ENCODE peak calls at places on chromosome 5, in ten cellular contexts. B, V, M, Q, T, D, Z, N, S and U are unnamed samples.
A peak's percentile ranks its signal among the peaks of the same experiment; 100 is the strongest.

GRCh38 chr5:98769256-98770157 is 4.0 kb upstream of the RGMB start:
- DNase-seq in B (peak; percentile 80), V (peak; percentile 88), M (peak; percentile 56), Q (no peak), T (no peak), D (peak; percentile 81), Z (no peak), N (peak; percentile 72), S (peak; percentile 42), U (peak; percentile 85)

GRCh38 chr5:149024477-149024876 is 38.4 kb downstream of the SH3TC2 start:
- DNase-seq in B (no peak), V (no peak), M (peak; percentile 62), Q (no peak), T (no peak), D (no peak), Z (no peak), N (no peak), S (no peak), U (peak; percentile 31)

GRCh38 chr5:16549491-16550233 is 67.1 kb downstream of the RETREG1 start:
- DNase-seq in B (peak; percentile 57), V (no peak), M (peak; percentile 12), Q (no peak), T (no peak), D (no peak), Z (no peak), N (no peak), S (no peak), U (peak; percentile 72)

GRCh38 chr5:24401767-24402166 is 243.0 kb downstream of the CDH10 start:
- DNase-seq in B (no peak), V (no peak), M (no peak), Q (no peak), T (no peak), D (no peak), Z (no peak), N (no peak), S (no peak), U (no peak)

GRCh38 chr5:29382735-29383280 is 1810.7 kb upstream of the CDH6 start:
- DNase-seq in B (no peak), V (no peak), M (peak; percentile 1), Q (no peak), T (no peak), D (no peak), Z (no peak), N (no peak), S (no peak), U (no peak)

GRCh38 chr5:88846434-88846833 is 36.5 kb downstream of the MEF2C start:
- DNase-seq in B (no peak), V (no peak), M (no peak), Q (no peak), T (no peak), D (no peak), Z (no peak), N (no peak), S (no peak), U (no peak)

GRCh38 chr5:171055881-171056454 is 194.2 kb downstream of the RANBP17 start:
- DNase-seq in B (no peak), V (no peak), M (no peak), Q (no peak), T (no peak), D (no peak), Z (no peak), N (no peak), S (no peak), U (peak; percentile 3)

GRCh38 chr5:117077142-117077541 is 502.5 kb upstream of the SEMA6A start:
- DNase-seq in B (peak; percentile 19), V (no peak), M (no peak), Q (no peak), T (no peak), D (no peak), Z (no peak), N (no peak), S (no peak), U (no peak)

GRCh38 chr5:122182491-122182921 is 53.2 kb downstream of the ZNF474 start:
- DNase-seq in B (peak; percentile 84), V (peak; percentile 86), M (peak; percentile 88), Q (no peak), T (peak; percentile 77), D (peak; percentile 52), Z (no peak), N (no peak), S (peak; percentile 41), U (peak; percentile 80)

GRCh38 chr5:115600771-115601170 is 1.5 kb downstream of the TICAM2 start:
- DNase-seq in B (peak; percentile 64), V (no peak), M (no peak), Q (no peak), T (no peak), D (no peak), Z (no peak), N (no peak), S (no peak), U (no peak)
- H3K4me3 ChIP-seq in B (peak overlapping the region; percentile 90), V (no peak overlapping the region), M (peak overlapping the region; percentile 74), Q (no peak overlapping the region), T (no peak overlapping the region), D (peak overlapping the region; percentile 70), Z (no peak overlapping the region), N (peak overlapping the region; percentile 82), S (peak overlapping the region; percentile 46), U (peak overlapping the region; percentile 69)

GRCh38 chr5:142685418-142686209 is at the start of gene FGF1:
- DNase-seq in B (no peak), V (peak; percentile 81), M (peak; percentile 25), Q (peak; percentile 56), T (no peak), D (no peak), Z (no peak), N (no peak), S (no peak), U (peak; percentile 44)

GRCh38 chr5:142683116-142683515 is 2.8 kb downstream of the FGF1 start:
- DNase-seq in B (no peak), V (peak; percentile 3), M (no peak), Q (no peak), T (no peak), D (no peak), Z (no peak), N (no peak), S (no peak), U (no peak)

GRCh38 chr5:142686210-142686734 is 382 bp upstream of the FGF1 start:
- DNase-seq in B (no peak), V (peak; percentile 82), M (no peak), Q (no peak), T (no peak), D (no peak), Z (no peak), N (no peak), S (peak; percentile 32), U (peak; percentile 31)

GRCh38 chr5:142684508-142685031 is 1.3 kb downstream of the FGF1 start:
- DNase-seq in B (no peak), V (peak; percentile 21), M (no peak), Q (no peak), T (no peak), D (no peak), Z (no peak), N (no peak), S (no peak), U (no peak)

DNA sequence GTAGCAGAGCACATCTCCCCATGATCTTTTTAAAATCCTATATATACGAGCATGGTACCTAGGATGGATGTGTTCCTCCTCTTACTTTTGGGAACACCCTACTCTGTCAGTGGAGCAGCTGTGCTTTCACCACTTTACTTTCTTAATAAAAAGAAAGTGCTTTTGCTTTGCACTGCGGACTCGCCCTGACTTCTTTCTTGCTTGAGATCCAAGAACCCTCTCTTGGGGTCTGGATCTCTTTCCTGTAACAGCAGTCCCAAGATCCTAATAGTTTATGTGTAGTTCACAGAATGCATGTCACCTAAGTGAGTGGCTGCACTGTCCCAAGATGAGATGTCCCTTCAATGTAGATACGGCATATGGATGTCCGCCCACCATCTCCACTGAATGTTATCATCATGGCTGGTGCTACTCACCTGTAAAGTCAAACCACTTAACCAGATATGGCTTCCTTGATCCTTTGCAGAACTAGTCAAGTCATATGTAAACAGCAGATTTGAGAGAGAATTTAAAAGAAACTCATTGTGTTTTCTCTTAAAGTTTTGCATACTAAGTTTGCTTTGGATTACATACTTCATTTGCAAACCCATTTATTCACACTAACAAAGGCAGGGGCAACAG is 1.9 kb downstream of the FGF1 start:
- DNase-seq in B (no peak), V (peak; percentile 9), M (no peak), Q (no peak), T (no peak), D (no peak), Z (no peak), N (no peak), S (no peak), U (no peak)
- H3K4me3 ChIP-seq in B (peak overlapping the region; percentile 2), V (no peak overlapping the region), M (no peak overlapping the region), Q (no peak overlapping the region), T (no peak overlapping the region), D (no peak overlapping the region), Z (no peak overlapping the region), N (no peak overlapping the region), S (no peak overlapping the region), U (no peak overlapping the region)

GRCh38 chr5:169221519-169221918 is 79.4 kb downstream of the SLIT3 start:
- DNase-seq in B (no peak), V (no peak), M (no peak), Q (no peak), T (no peak), D (no peak), Z (no peak), N (no peak), S (no peak), U (no peak)

GRCh38 chr5:169226904-169227303 is 74.0 kb downstream of the SLIT3 start:
- DNase-seq in B (no peak), V (no peak), M (no peak), Q (no peak), T (no peak), D (no peak), Z (no peak), N (no peak), S (no peak), U (no peak)

GRCh38 chr5:169222934-169223594 is 77.9 kb downstream of the SLIT3 start:
- DNase-seq in B (no peak), V (no peak), M (peak; percentile 42), Q (no peak), T (no peak), D (no peak), Z (no peak), N (no peak), S (no peak), U (peak; percentile 54)

GRCh38 chr5:169225830-169226356 is 75.0 kb downstream of the SLIT3 start:
- DNase-seq in B (no peak), V (no peak), M (no peak), Q (no peak), T (no peak), D (no peak), Z (no peak), N (no peak), S (no peak), U (no peak)

DNA sequence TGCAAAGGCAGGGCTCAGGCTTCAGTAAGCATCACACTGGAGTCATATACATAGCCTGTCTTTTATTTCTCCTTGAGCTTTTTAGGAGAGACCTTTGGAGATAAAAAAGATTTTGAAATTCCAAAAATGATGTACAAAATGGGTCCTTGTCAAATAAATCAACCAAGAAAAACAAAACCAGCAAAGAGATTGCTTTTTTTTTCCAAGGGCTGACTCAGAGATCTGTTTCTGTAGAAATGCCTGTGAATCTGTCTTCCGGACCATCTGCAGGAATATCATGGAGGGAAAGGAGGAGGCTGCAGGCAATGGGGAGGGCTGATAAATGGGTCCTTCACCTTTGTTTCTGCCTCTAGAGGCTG is 77.4 kb downstream of the SLIT3 start:
- DNase-seq in B (peak; percentile 44), V (no peak), M (peak; percentile 83), Q (no peak), T (no peak), D (no peak), Z (no peak), N (no peak), S (no peak), U (peak; percentile 63)
- H3K4me3 ChIP-seq in B (no peak overlapping the region), V (no peak overlapping the region), M (no peak overlapping the region), Q (no peak overlapping the region), T (no peak overlapping the region), D (no peak overlapping the region), Z (no peak overlapping the region), N (no peak overlapping the region), S (no peak overlapping the region), U (no peak overlapping the region)

GRCh38 chr5:172285226-172286143 is 1.9 kb upstream of the UBTD2 start:
- DNase-seq in B (peak; percentile 17), V (no peak), M (no peak), Q (no peak), T (no peak), D (no peak), Z (no peak), N (no peak), S (no peak), U (no peak)
- H3K4me3 ChIP-seq in B (peak overlapping the region; percentile 88), V (no peak overlapping the region), M (no peak overlapping the region), Q (no peak overlapping the region), T (no peak overlapping the region), D (no peak overlapping the region), Z (no peak overlapping the region), N (no peak overlapping the region), S (no peak overlapping the region), U (peak overlapping the region; percentile 70)